ENCODE peak calls at places on chromosomes 11 and 22, in five cellular contexts. S is AG04450, A is IMR-90, B is HCT116, V is A549. L is an unnamed sample.

GRCh38 chr11:61912991-61913698 is 4.2 kb downstream of the RAB3IL1 start:
- DNase-seq in A (no peak), B (no peak), S (no peak), V (no peak), L (no peak)

GRCh38 chr11:87778341-87778740 is 396.9 kb downstream of the RAB38 start:
- DNase-seq in B (peak), V (no peak), A (no peak), S (no peak), L (no peak)

GRCh38 chr11:130241697-130242096 is 73.0 kb downstream of the ZBTB44 start:
- DNase-seq in B (no peak), V (no peak), A (no peak), S (no peak), L (no peak)

GRCh38 chr11:29272019-29272654 is 744.7 kb downstream of the KCNA4 start:
- DNase-seq in A (peak), V (peak), B (peak), S (no peak), L (no peak)

GRCh38 chr11:114893329-114893728 is 215.0 kb downstream of the NXPE2 start:
- DNase-seq in S (no peak), A (no peak), V (no peak), B (no peak), L (no peak)

GRCh38 chr11:74072286-74072685 is 63.4 kb upstream of the UCP3 start:
- DNase-seq in A (no peak), V (no peak), B (no peak), S (no peak), L (no peak)

GRCh38 chr11:17986711-17987220 is 26.1 kb downstream of the SERGEF start:
- DNase-seq in B (no peak), V (no peak), S (no peak), A (no peak), L (no peak)

GRCh38 chr11:34308821-34309585 is 48.8 kb downstream of the ABTB2 start:
- DNase-seq in A (no peak), B (no peak), V (peak), S (no peak), L (no peak)

GRCh38 chr11:35605691-35606090 is 12.6 kb upstream of the FJX1 start:
- DNase-seq in V (no peak), A (peak), S (no peak), B (no peak), L (no peak)

GRCh38 chr11:117932426-117932825 is 3.2 kb upstream of the TMPRSS13 start:
- DNase-seq in V (no peak), A (no peak), S (no peak), B (no peak), L (no peak)

GRCh38 chr11:134126197-134126822 is 57.4 kb downstream of the JAM3 start:
- DNase-seq in A (peak), B (no peak), V (no peak), S (peak), L (peak)

GRCh38 chr22:21832291-21833290 is 34.9 kb downstream of the MAPK1 start:
- DNase-seq in A (peak), B (no peak), V (no peak), S (no peak), L (no peak)

GRCh38 chr11:13487661-13488030 is 8.2 kb downstream of the PTH start:
- DNase-seq in B (peak), S (no peak), A (peak), V (peak), L (no peak)

GRCh38 chr22:37079668-37080171 is 28.2 kb downstream of the KCTD17 start:
- DNase-seq in B (no peak), V (no peak), A (peak), S (no peak), L (no peak)

GRCh38 chr11:116828632-116829524 is 829 bp upstream of the APOC3 start:
- DNase-seq in S (no peak), B (no peak), A (no peak), V (no peak), L (no peak)

GRCh38 chr11:95487391-95487790 is 256.4 kb upstream of the SESN3 start:
- DNase-seq in S (no peak), B (no peak), V (no peak), A (no peak), L (peak)

GRCh38 chr11:1830500-1831223 is 4.1 kb upstream of the SYT8 start:
- DNase-seq in B (no peak), V (no peak), S (no peak), A (no peak), L (peak)

GRCh38 chr11:124884340-124884739 is 13.3 kb downstream of the ROBO4 start:
- DNase-seq in V (no peak), S (no peak), B (no peak), A (no peak), L (no peak)

GRCh38 chr11:47766363-47767227 is 546 bp downstream of the FNBP4 start:
- DNase-seq in A (peak), S (no peak), V (peak), B (no peak), L (peak)

GRCh38 chr11:38315151-38315550 is 1717.1 kb upstream of the RAG2 start:
- DNase-seq in B (no peak), A (no peak), V (no peak), S (no peak), L (no peak)

GRCh38 chr11:34114471-34114870 is 9.0 kb downstream of the NAT10 start:
- DNase-seq in A (no peak), S (no peak), V (no peak), B (no peak), L (no peak)

GRCh38 chr11:79102821-79103220 is 338.0 kb downstream of the TENM4 start:
- DNase-seq in A (no peak), V (no peak), B (no peak), S (no peak), L (no peak)

GRCh38 chr22:40043086-40043485 is 48.3 kb downstream of the FAM83F start:
- DNase-seq in A (no peak), B (no peak), V (no peak), S (no peak), L (no peak)

GRCh38 chr11:111978028-111978771 is 41.1 kb downstream of the DIXDC1 start:
- DNase-seq in S (peak), A (peak), B (no peak), V (no peak), L (no peak)

GRCh38 chr11:133012803-133013202 is 519.5 kb downstream of the OPCML start:
- DNase-seq in S (no peak), B (no peak), V (no peak), A (no peak), L (no peak)

GRCh38 chr11:69510471-69511357 is 29.3 kb downstream of the LINC01488 start:
- DNase-seq in S (no peak), V (no peak), B (no peak), A (peak), L (no peak)

GRCh38 chr22:47676685-47677084 is 914.2 kb downstream of the TBC1D22A start:
- DNase-seq in B (no peak), A (no peak), S (no peak), V (no peak), L (no peak)

GRCh38 chr11:42524534-42525227 is 787.1 kb upstream of the API5 start:
- DNase-seq in B (no peak), V (peak), A (no peak), S (no peak), L (no peak)

GRCh38 chr11:68436985-68437926 is 23.3 kb upstream of the PPP6R3 start:
- DNase-seq in S (no peak), V (peak), B (no peak), A (peak), L (no peak)

GRCh38 chr11:75524576-75525432 is 937 bp downstream of the GDPD5 start:
- DNase-seq in S (no peak), B (no peak), V (no peak), A (peak), L (no peak)

GRCh38 chr11:47259178-47259977 is 1.6 kb downstream of the NR1H3 start:
- DNase-seq in S (no peak), V (peak), B (no peak), A (peak), L (no peak)

GRCh38 chr11:66081505-66081904 is 11.4 kb downstream of the PACS1 start:
- DNase-seq in A (no peak), S (no peak), V (no peak), B (no peak), L (peak)

GRCh38 chr22:46579751-46580449 is 40.3 kb upstream of the GRAMD4 start:
- DNase-seq in B (no peak), V (no peak), A (no peak), S (no peak), L (no peak)

GRCh38 chr11:65793144-65793581 is 6.3 kb downstream of the OVOL1 start:
- DNase-seq in B (no peak), V (no peak), A (no peak), S (no peak), L (peak)

GRCh38 chr11:64084962-64085710 is 49.4 kb downstream of the FLRT1 start:
- DNase-seq in V (peak), A (no peak), B (no peak), S (no peak), L (no peak)
- H3K27ac ChIP-seq in V (peak), A (no peak), B (no peak), S (no peak), L (no peak)

GRCh38 chr11:128520886-128521696 is 66.3 kb downstream of the ETS1 start:
- DNase-seq in V (no peak), B (no peak), S (no peak), A (no peak), L (no peak)
- H3K27ac ChIP-seq in V (peak), B (no peak), S (peak), A (peak), L (peak)

DNA sequence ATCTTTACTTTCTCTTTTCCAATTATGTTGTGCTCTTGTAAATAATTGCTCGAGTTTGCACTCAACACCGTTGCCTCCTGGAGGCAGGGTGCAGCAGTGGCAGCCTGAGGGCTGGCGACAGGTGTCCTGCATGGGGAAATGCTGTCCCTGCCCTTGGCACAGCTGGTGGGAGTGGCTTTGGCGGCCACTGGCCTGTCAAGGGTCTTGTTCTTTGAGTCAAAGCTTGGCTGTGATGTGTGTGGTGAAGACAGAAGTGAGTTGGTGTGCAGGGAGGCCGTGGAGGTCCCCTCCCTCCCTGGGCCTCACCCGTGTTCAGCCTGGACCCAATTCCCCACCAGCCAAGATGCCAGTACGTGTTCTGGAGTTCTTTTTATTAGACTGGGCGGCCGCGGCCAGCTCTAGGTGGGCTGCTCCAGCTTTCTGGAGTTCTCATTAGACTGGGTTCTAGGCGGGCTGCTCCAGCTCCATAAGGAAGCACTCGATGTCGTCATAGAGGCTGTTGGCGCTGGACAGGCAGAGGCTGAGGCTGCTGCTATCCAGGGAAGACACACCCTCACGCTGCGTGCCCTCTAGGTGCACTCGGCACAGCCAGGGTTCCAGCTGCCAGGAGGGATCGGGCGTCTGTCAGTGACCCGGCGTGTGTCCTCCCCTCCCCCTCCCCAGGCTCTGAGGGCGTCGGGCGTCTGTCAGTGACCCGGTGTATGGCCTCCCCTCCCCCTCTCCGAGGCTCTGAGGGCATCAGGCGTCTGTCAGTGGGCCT is 3.4 kb downstream of the IRF7 start:
- DNase-seq in S (no peak), A (peak), B (peak), V (peak), L (no peak)
- H3K27ac ChIP-seq in S (no peak), A (no peak), B (peak), V (no peak), L (no peak)

GRCh38 chr11:19714093-19714386 is 1.4 kb downstream of the NAV2 start:
- DNase-seq in A (peak), S (no peak), V (no peak), B (no peak), L (no peak)

GRCh38 chr11:19711911-19712280 is 741 bp upstream of the NAV2 start:
- DNase-seq in A (no peak), S (no peak), B (no peak), V (no peak), L (no peak)

GRCh38 chr11:19714387-19715363 is 2.0 kb downstream of the NAV2 start:
- DNase-seq in B (no peak), V (peak), S (peak), A (peak), L (no peak)

GRCh38 chr11:19713221-19714092 is 820 bp downstream of the NAV2 start:
- DNase-seq in V (no peak), S (no peak), A (no peak), B (no peak), L (no peak)

GRCh38 chr11:19712281-19713220 is at the start of gene NAV2:
- DNase-seq in V (peak), S (peak), A (peak), B (peak), L (peak)
- H3K27ac ChIP-seq in V (peak), S (peak), A (peak), B (peak), L (peak)

DNA sequence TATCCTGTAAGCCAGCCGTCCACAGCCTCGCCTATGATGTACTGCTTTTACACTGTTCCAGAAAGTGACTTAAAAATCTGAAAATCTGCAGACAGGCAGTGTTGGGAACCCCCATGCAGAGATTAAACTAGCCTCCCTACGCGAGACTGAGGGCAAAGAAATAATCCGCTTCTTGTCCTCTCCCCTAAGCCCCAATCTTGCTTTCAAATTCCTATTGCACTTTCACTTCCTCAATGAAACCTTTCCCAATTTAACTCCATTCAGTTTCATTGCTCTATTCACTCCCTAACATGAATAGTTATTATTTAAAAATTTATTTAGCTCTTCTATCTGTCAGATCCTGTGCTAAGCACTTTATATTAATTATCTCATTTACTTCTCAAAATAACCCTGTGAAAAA is 224.9 kb downstream of the BLID start:
- DNase-seq in V (no peak), S (no peak), A (no peak), B (no peak), L (no peak)
- H3K27ac ChIP-seq in V (no peak), S (no peak), A (no peak), B (no peak), L (no peak)

L was measured in epithelial cell of prostate.